ENCODE peak calls at places on chromosomes 3 and 15, in eight cellular contexts. G is coronary artery, I is PC-9, B is upper lobe of left lung, Z is GM23338, H is sigmoid colon, V is psoas muscle, R is A549. N is an unnamed sample.

GRCh38 chr3:120170223-120170622 is 76.0 kb upstream of the GSK3B start:
- DNase-seq in Z (no peak), I (peak), G (no peak), V (no peak), R (peak), H (no peak), B (no peak), N (no peak)

GRCh38 chr3:167241048-167241845 is 138.8 kb downstream of the ZBBX start:
- DNase-seq in V (no peak), I (no peak), B (no peak), H (no peak), Z (peak), G (no peak), R (no peak), N (no peak)

GRCh38 chr15:79091204-79091867 is 756 bp upstream of the RASGRF1 start:
- DNase-seq in R (peak), Z (peak), B (peak), V (no peak), I (no peak), G (peak), H (no peak), N (no peak)

GRCh38 chr3:98824256-98824655 is 61.1 kb downstream of the ST3GAL6 start:
- DNase-seq in R (no peak), Z (peak), I (no peak), V (no peak), B (no peak), H (no peak), G (no peak), N (no peak)

GRCh38 chr3:49257187-49257586 is 19.8 kb downstream of the C3orf62 start:
- DNase-seq in R (no peak), B (no peak), H (no peak), G (no peak), Z (no peak), V (no peak), I (no peak), N (no peak)

GRCh38 chr3:123124936-123125335 is 58.1 kb downstream of the PDIA5 start:
- DNase-seq in G (no peak), I (no peak), H (no peak), Z (no peak), R (no peak), B (no peak), V (no peak), N (no peak)

GRCh38 chr3:64533565-64534317 is 154.1 kb downstream of the ADAMTS9 start:
- DNase-seq in H (peak), I (peak), G (peak), Z (peak), B (peak), R (peak), V (peak), N (peak)

GRCh38 chr3:177459397-177459796 is 262.1 kb upstream of the TBL1XR1 start:
- DNase-seq in I (no peak), V (no peak), R (no peak), Z (no peak), B (no peak), H (no peak), G (no peak), N (no peak)

GRCh38 chr15:25694823-25695312 is 168.3 kb downstream of the ATP10A start:
- DNase-seq in H (peak), I (no peak), B (no peak), G (no peak), Z (no peak), R (no peak), V (no peak), N (no peak)

GRCh38 chr3:132029182-132029902 is 5.5 kb downstream of the CPNE4 start:
- DNase-seq in V (peak), I (peak), B (peak), R (peak), Z (peak), H (peak), G (no peak), N (peak)

GRCh38 chr15:52783929-52784798 is 6.0 kb downstream of the ONECUT1 start:
- DNase-seq in B (no peak), R (peak), V (no peak), Z (peak), H (no peak), G (no peak), I (no peak), N (no peak)

GRCh38 chr3:116059421-116060096 is 385.7 kb downstream of the LSAMP start:
- DNase-seq in I (peak), B (no peak), V (no peak), R (peak), Z (peak), H (no peak), G (no peak), N (peak)

GRCh38 chr3:188365184-188365583 is 211.2 kb downstream of the LPP start:
- DNase-seq in B (no peak), I (no peak), Z (no peak), V (no peak), G (no peak), H (no peak), R (no peak), N (no peak)

GRCh38 chr3:170496868-170497140 is 78.1 kb downstream of the CLDN11 start:
- DNase-seq in R (no peak), B (no peak), H (no peak), G (no peak), I (no peak), Z (no peak), V (no peak), N (no peak)

GRCh38 chr3:148190441-148190990 is 507.2 kb upstream of the AGTR1 start:
- DNase-seq in I (no peak), V (no peak), Z (no peak), B (no peak), R (no peak), G (no peak), H (no peak), N (no peak)

GRCh38 chr3:53346922-53347260 is 452 bp downstream of the DCP1A start:
- DNase-seq in H (no peak), B (no peak), I (no peak), Z (no peak), G (no peak), V (no peak), R (no peak), N (no peak)

GRCh38 chr3:187913617-187914033 is 168.4 kb upstream of the BCL6 start:
- DNase-seq in H (no peak), Z (no peak), I (peak), B (no peak), G (no peak), V (no peak), R (peak), N (peak)

GRCh38 chr3:168341192-168341816 is 245.6 kb upstream of the GOLIM4 start:
- DNase-seq in I (no peak), G (no peak), H (no peak), Z (no peak), R (no peak), V (no peak), B (no peak), N (peak)

GRCh38 chr3:177960014-177960413 is 576.2 kb upstream of the KCNMB2 start:
- DNase-seq in V (no peak), H (no peak), I (no peak), B (no peak), Z (no peak), G (no peak), R (no peak), N (no peak)

GRCh38 chr15:47819158-47819557 is 101.9 kb downstream of the SEMA6D start:
- DNase-seq in R (no peak), V (no peak), G (no peak), H (no peak), Z (no peak), I (no peak), B (no peak), N (no peak)

GRCh38 chr3:117562000-117562399 is 852.4 kb downstream of the TUSC7 start:
- DNase-seq in B (no peak), H (no peak), I (no peak), Z (no peak), G (no peak), R (no peak), V (no peak), N (no peak)

GRCh38 chr15:84552896-84553295 is 47.9 kb upstream of the ZSCAN2 start:
- DNase-seq in I (no peak), G (no peak), H (no peak), B (no peak), R (no peak), V (no peak), Z (no peak), N (no peak)

GRCh38 chr3:142318331-142318730 is 92.9 kb upstream of the GK5 start:
- DNase-seq in V (no peak), G (no peak), I (no peak), B (no peak), R (no peak), H (no peak), Z (no peak), N (no peak)

GRCh38 chr3:103873024-103873423 is 1438.2 kb downstream of the ZPLD1 start:
- DNase-seq in B (no peak), I (no peak), H (no peak), R (no peak), Z (no peak), G (no peak), V (no peak), N (no peak)

GRCh38 chr3:39137435-39137936 is 15.9 kb downstream of the CSRNP1 start:
- DNase-seq in V (no peak), R (no peak), H (peak), G (no peak), B (no peak), Z (no peak), I (no peak), N (no peak)

GRCh38 chr3:123663977-123664376 is 79.1 kb upstream of the HACD2 start:
- DNase-seq in G (no peak), Z (no peak), I (no peak), B (no peak), H (peak), V (no peak), R (no peak), N (no peak)

GRCh38 chr3:38168151-38168987 is 3.0 kb downstream of the OXSR1 start:
- DNase-seq in G (no peak), B (no peak), Z (no peak), H (no peak), R (no peak), V (no peak), I (no peak), N (no peak)

GRCh38 chr3:46089237-46090011 is 62.1 kb upstream of the XCR1 start:
- DNase-seq in Z (no peak), R (no peak), I (peak), G (peak), V (peak), B (peak), H (peak), N (peak)

GRCh38 chr3:33256249-33256648 is 21.0 kb upstream of the FBXL2 start:
- DNase-seq in G (no peak), H (no peak), V (no peak), Z (no peak), R (no peak), B (no peak), I (no peak), N (no peak)

GRCh38 chr3:15327941-15328340 is 4.4 kb downstream of the SH3BP5 start:
- DNase-seq in I (peak), B (peak), R (no peak), H (no peak), G (no peak), V (peak), Z (no peak), N (no peak)

GRCh38 chr3:87503901-87504498 is 227.6 kb upstream of the POU1F1 start:
- DNase-seq in G (no peak), Z (peak), I (peak), R (peak), H (no peak), B (peak), V (no peak), N (peak)

GRCh38 chr3:85007195-85008094 is 48.7 kb downstream of the CADM2 start:
- DNase-seq in Z (no peak), B (no peak), R (no peak), V (no peak), G (no peak), H (no peak), I (no peak), N (no peak)

GRCh38 chr3:148309390-148310035 is 388.2 kb upstream of the AGTR1 start:
- DNase-seq in G (no peak), V (no peak), I (peak), R (peak), Z (peak), H (no peak), B (no peak), N (no peak)

GRCh38 chr15:35327789-35328188 is 218.2 kb downstream of the DPH6 start:
- DNase-seq in Z (no peak), I (no peak), H (no peak), B (no peak), V (no peak), G (no peak), R (no peak), N (peak)
- H3K4me3 ChIP-seq in Z (no peak), I (no peak), H (no peak), B (no peak), V (no peak), G (no peak), R (no peak), N (no peak)

DNA sequence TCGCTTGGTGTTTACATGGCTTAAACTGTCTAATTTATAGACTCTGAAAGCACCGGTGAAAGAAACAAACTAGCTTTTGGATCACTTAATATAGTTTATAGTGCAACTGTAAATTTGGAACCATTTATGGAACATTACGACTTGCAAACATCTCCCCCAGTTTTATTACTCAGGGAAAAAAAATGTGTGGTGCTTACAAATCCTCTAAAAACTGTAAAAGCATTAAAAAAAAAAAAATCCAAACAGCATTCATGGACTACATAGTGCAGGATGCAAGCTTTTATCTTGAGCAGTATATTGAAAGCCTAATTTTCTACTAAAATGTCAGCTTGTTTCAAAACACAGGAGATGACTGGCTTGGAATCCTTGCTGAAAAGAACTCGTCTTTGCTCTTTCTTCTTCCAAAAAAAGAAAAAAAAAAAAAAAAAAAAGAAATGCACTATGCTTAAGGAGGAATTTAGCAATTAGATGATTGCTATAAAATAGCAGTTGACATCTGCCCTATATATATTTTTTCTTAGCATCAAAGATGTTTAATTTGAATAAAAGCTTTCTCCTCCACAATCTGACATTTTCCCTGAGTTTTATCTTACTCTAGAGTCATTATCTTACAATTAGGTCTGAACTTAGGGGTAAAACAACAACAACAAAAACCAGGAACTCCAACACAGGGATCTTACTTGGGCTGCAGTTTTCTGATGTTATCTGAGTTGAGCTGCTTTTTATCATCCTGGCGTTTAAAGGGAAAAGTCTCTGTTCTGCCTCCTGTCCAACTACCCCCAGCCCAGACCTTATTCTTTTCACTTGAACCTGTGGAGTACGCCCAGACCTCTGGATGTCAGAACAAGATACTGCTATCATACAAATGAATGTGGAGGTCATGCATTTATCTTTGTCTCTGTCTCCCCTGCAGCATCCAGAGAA is 62.6 kb upstream of the PDZRN3 start:
- DNase-seq in G (no peak), H (no peak), B (no peak), Z (no peak), R (no peak), I (no peak), V (no peak), N (peak)
- TF ChIP-seq CTCF in G (no peak), H (no peak), B (no peak), Z (no peak), R (no peak), I (no peak), V (no peak), N (no peak)

DNA sequence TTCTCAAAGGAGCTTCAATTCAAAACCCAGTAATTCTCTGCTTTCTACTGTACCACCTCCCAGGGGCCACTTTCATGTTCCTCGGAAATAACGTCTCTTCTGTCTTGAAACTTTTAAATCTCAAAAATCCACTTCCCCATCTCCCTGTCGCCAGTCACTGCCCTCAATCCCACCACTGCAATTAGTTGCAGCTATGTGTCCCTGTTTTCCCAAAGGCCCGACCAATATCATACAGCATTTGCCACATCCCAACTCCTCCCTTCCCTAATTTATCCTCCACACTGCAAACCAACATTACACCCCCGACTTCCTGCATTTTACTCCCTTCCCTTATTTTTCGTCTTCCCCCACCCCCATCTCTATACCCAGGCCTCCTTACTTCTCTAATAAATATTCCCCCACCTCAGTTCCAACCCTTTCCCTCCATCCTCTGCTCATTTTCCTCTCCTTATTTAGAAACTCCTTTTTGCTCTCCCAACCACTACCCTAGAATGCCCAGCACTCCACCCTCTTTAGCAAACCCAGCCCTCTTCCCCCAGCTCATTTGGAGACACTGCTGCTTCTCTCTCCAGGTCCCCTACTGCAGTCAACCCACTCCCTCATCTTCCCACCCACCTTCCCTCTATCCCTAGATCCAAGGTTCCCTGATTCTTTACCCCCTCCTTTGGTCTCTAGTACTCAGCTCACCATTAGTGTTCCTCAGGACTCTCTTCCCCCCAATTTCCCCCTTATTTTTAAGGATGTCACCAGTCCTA is 1.1 kb downstream of the NPTN start:
- DNase-seq in B (peak), I (peak), H (peak), R (peak), Z (peak), G (peak), V (no peak), N (no peak)
- H3K27ac ChIP-seq in B (peak), I (peak), H (peak), R (peak), Z (peak), G (peak), V (peak), N (peak)

GRCh38 chr3:134487406-134487805 is 1.5 kb downstream of the CEP63 start:
- DNase-seq in H (no peak), Z (no peak), B (no peak), I (no peak), R (no peak), V (no peak), G (no peak), N (no peak)
- H3K4me3 ChIP-seq in H (peak), Z (peak), B (no peak), I (peak), R (peak), V (peak), G (peak), N (peak)

GRCh38 chr3:174355505-174355904 is 503.6 kb upstream of the NAALADL2 start:
- DNase-seq in V (no peak), R (no peak), H (no peak), B (no peak), I (no peak), G (no peak), Z (peak), N (no peak)
- TF ChIP-seq CTCF in V (peak), R (peak), H (no peak), B (no peak), I (peak), G (no peak), Z (peak), N (peak)

DNA sequence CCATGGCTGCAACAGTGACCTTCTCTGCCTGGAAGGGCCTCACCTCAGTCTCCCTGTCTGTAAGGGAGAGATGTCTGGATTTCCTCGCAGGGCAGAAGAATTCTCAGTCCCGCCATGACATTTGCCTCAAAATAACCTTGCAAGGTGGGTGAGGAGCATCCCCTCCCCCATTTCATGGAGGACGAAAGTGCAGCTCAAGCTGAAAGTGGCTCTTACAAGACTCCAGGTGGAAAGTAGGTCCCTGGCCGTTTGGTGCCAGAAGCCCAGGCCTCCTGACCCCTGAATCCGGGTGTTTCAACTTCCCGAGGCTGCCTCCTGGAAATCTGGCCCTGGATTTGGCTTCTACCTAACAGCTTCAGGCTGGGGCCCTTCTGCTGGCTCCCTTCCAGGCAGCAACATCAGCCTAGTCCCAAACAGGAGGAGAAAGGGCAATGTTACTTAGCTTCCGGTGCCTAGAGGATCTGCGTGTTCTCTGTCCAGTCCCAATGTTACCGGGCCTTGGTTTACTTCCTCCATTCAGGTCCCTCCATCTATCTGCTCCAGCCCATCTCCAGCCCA is 769 bp upstream of the CSPG4 start:
- DNase-seq in G (no peak), I (no peak), Z (peak), V (peak), B (no peak), R (no peak), H (peak), N (no peak)
- H3K27ac ChIP-seq in G (peak), I (no peak), Z (no peak), V (peak), B (peak), R (no peak), H (peak), N (no peak)

GRCh38 chr3:152202976-152203626 is 65.6 kb upstream of the MBNL1 start:
- DNase-seq in B (peak), I (no peak), H (no peak), G (no peak), V (no peak), Z (no peak), R (no peak), N (no peak)
- H3K4me3 ChIP-seq in B (no peak), I (no peak), H (peak), G (peak), V (peak), Z (no peak), R (peak), N (peak)

DNA sequence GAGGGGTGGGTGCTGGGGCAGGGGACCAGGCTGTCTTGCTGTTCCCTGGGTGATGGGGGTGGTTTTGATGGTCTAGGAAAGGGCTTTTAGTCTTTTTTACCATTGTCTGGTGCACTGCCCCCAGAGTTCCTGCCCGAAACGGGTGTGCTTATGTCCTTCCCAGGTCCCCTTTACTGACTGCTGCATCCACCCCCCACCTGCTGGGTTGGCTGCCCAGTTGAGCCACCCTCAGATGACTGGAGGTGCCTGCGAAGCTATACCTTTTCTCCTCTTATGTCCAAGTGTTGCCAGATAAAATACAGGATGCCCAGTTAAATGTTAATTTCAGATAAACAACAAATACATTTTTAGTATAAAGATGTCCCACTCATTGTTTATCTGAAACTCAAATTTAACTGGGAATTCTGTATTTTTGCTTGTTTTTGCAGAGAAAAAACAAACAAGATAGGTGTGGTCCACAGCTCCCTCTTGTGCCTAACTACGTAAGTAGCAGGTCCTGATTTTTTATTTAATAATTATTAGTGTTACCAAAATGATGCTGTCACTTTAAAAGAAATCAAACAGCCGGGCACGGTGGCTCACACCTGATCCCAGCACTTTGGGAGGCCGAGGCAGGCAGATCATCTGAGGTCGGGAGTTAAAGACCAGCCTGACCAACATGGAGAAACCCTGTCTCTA is 6.1 kb upstream of the RPP14 start:
- DNase-seq in B (no peak), V (no peak), R (no peak), I (no peak), H (no peak), G (no peak), Z (peak), N (peak)
- TF ChIP-seq CTCF in B (peak), V (peak), R (peak), I (peak), H (peak), G (peak), Z (peak), N (peak)